ENCODE peak calls at places on chromosomes 5 and 9, in six cellular contexts. J, T, P, H, M and K are unnamed samples.

GRCh38 chr9:31854187-31854586 is 530.3 kb upstream of the ACO1 start:
- DNase-seq in H (no peak), T (no peak), M (no peak), J (no peak), P (no peak), K (no peak)

GRCh38 chr5:94288937-94289336 is 329.5 kb downstream of the KIAA0825 start:
- DNase-seq in P (no peak), T (no peak), M (no peak), J (peak), H (no peak), K (no peak)

GRCh38 chr5:35990941-35991592 is at the start of gene UGT3A1:
- DNase-seq in M (no peak), H (no peak), P (no peak), J (no peak), T (no peak), K (no peak)

GRCh38 chr9:86669442-86669841 is 277.9 kb downstream of the GAS1 start:
- DNase-seq in J (no peak), T (no peak), M (no peak), H (no peak), P (no peak), K (no peak)

GRCh38 chr9:93098236-93098946 is 2.4 kb downstream of the CARD19 start:
- DNase-seq in J (peak), H (peak), P (peak), M (peak), T (peak), K (peak)

GRCh38 chr5:88425124-88425523 is 156.5 kb upstream of the TMEM161B start:
- DNase-seq in T (no peak), M (no peak), H (no peak), J (no peak), P (no peak), K (no peak)

GRCh38 chr9:83980395-83981125 is at the start of gene RMI1:
- DNase-seq in M (peak), J (peak), P (peak), H (peak), T (peak), K (peak)

GRCh38 chr9:83362341-83362995 is 175.7 kb downstream of the FRMD3 start:
- DNase-seq in J (no peak), P (no peak), T (no peak), H (no peak), M (no peak), K (no peak)

GRCh38 chr9:2317591-2317990 is 302.4 kb downstream of the SMARCA2 start:
- DNase-seq in H (no peak), M (no peak), T (no peak), J (no peak), P (no peak), K (no peak)

GRCh38 chr5:128341056-128341455 is 197.0 kb downstream of the FBN2 start:
- DNase-seq in H (no peak), T (no peak), J (no peak), P (no peak), M (no peak), K (no peak)

GRCh38 chr5:139638090-139638735 is 9.9 kb upstream of the CXXC5 start:
- DNase-seq in J (no peak), M (peak), H (peak), T (peak), P (peak), K (peak)
- H3K4me3 ChIP-seq in J (peak), M (no peak), H (peak), T (peak), P (no peak), K (peak)

DNA sequence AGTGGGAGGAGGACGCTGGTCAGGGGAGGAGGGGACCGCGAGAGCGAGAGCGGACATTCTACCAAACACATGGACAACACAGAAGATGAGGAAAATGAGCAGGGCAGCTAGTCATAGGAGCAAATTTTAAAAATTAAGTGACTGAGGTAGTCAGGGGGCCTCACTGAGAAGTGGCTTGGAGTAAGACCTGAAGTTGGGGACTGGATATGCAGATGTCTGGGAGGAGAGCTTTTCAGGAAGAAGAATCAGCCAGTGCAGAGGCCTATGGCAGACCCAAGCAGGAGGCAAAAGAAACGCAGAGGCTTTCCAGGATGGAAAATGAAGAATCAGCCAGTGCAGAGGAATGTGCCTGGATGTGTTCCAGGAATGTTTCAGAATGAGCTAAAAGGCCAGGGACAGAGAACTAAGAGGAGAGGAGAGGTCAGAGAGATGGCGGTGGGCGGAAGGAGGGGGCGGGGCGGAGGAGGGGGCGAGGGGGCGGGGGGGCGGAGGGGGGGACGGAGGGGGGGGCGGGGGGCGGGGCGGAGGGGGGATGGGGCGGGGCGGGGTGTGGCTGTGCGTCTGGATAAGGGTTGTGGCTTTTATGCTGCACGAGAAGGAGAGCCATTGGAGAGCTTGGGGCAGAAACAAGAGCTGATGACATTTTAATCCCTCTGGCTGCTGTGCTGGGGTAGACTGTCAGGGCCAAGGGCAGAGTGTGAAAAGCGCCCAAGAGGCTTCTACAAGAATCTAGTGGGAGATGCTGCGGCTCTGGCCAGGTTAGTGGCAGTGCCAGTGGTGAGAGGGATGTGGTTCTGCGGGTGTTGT is 129.6 kb downstream of the KCNIP1 start:
- DNase-seq in M (no peak), J (peak), H (peak), P (peak), T (peak), K (no peak)
- TF ChIP-seq CTCF in M (no peak), J (no peak), H (no peak), P (no peak), T (no peak), K (no peak)

DNA sequence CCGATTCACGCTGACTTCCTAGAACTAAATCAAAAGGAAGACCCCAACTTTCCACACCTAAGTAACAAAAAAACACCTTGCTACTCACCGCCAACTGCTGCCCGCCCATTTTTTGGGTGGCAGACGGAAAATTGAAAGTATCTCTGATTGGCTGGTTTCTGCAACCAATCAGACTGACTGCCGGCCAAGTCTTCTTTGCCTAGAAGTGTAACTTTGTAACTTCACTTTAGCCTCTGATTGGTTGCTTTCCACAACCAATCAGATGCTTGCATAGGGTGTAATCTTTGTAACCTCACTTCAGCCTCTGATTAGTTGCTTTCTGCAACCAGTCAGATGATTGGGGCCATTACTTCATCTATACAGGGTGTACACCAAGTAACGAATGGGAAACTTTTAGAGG is 42.6 kb upstream of the ANKH start:
- DNase-seq in H (no peak), P (no peak), J (no peak), T (no peak), M (no peak), K (no peak)
- H3K4me3 ChIP-seq in H (no peak), P (no peak), J (no peak), T (no peak), M (no peak), K (no peak)

GRCh38 chr5:175444905-175445456 is 999 bp upstream of the DRD1 start:
- DNase-seq in M (no peak), J (no peak), T (no peak), H (no peak), P (no peak), K (no peak)
- TF ChIP-seq CTCF in M (peak), J (no peak), T (no peak), H (no peak), P (no peak), K (no peak)

DNA sequence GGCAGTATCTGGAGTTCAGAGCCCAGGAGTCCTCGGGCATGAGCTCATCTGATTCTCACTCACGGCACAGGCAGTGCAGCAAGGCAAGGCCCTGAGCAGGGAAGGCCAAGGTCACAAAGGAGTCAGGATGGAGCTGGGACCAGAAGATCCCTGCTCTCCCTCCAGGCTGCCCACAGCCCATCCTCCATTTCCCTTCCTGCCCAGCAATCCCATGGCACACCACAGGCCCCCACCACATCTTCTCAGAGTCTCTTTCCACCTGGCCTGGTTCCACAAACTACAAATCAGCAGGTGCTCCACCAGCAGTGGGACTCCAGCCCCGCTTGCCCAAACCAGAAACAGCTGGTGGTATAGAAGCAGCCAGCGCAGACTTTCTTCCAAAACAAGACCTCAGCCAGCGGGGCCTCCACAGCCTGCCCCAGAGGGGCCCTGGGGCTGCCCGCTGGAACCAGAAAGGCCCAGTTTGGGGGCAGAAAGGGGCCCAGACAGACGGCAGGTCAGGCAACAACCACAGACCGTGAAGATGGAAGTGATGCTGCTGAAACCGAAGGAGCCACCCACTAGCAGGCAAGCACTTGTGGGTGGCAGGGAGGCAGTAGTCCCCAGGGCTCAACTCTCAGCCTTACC is 12.2 kb downstream of the TNIP1 start:
- DNase-seq in J (no peak), H (peak), M (no peak), P (no peak), T (peak), K (peak)
- H3K4me3 ChIP-seq in J (no peak), H (no peak), M (no peak), P (no peak), T (peak), K (peak)

GRCh38 chr9:35755071-35755470 is 995 bp upstream of the MSMP start:
- DNase-seq in J (no peak), T (no peak), M (no peak), H (no peak), P (no peak), K (no peak)

GRCh38 chr9:35754264-35754663 is at the start of gene MSMP:
- DNase-seq in H (no peak), M (no peak), T (no peak), J (no peak), P (no peak), K (no peak)

GRCh38 chr9:35756743-35757526 is 2.9 kb upstream of the MSMP start:
- DNase-seq in T (peak), H (peak), M (peak), J (no peak), P (peak), K (peak)

GRCh38 chr9:35757527-35758275 is 3.6 kb upstream of the MSMP start:
- DNase-seq in P (no peak), M (no peak), H (no peak), T (no peak), J (no peak), K (no peak)

DNA sequence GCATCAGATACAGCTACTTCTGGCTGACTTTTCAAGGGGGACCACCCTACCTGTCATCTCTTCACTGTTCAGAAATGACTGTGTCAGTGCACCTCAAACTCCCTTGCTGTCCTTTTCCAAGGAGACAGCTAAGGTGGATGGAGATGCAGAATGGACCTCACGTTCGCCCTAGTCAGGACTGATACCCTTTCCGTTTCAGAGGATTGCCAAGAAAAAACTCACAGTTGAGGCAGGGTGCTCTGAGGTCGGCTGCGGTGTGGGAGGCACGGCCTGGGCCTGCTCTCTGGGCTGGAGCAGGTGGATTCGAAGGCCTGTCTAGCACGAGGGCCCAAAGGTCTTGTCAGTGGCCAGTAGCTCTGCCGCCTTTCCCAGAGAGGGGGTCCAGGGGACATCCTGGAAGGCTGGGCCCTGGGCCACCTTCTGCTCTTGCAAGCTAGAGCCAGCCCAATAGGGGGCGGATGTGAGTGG is 2.2 kb upstream of the MSMP start:
- DNase-seq in H (peak), P (no peak), J (no peak), T (peak), M (peak), K (no peak)
- TF ChIP-seq CTCF in H (peak), P (no peak), J (peak), T (peak), M (peak), K (peak)

GRCh38 chr5:150252489-150252888 is 37.1 kb downstream of the CAMK2A start:
- DNase-seq in M (no peak), T (no peak), H (no peak), P (no peak), J (no peak), K (no peak)
- H3K4me3 ChIP-seq in M (no peak), T (no peak), H (no peak), P (no peak), J (no peak), K (no peak)

DNA sequence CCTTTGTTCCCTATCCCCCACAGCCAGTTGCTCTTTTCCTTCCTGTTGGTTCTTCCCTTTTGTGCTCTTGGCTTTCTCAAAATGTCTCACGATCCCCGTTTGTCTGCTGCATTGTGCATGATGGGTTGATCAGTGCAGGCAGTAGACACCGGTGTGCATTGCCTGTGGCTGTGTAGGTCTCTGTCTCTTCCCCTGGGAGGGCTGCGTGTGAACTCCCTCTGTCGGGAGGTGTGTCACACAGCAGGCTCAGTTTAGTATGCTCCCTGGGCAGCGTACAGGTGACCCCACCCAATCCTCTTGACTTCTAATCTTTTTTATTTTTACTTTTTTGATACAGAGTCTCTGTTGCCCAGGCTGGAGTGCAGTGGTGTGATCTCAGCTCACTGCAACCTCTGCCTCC is 265.3 kb downstream of the FSTL4 start:
- DNase-seq in P (no peak), T (no peak), J (no peak), H (no peak), M (no peak), K (peak)
- TF ChIP-seq CTCF in P (no peak), T (no peak), J (no peak), H (no peak), M (no peak), K (peak)

GRCh38 chr9:134025606-134026541 is 593 bp downstream of the BRD3OS start:
- DNase-seq in T (peak), H (peak), P (no peak), J (peak), M (peak), K (peak)

GRCh38 chr9:134027561-134027960 is 2.3 kb downstream of the BRD3OS start:
- DNase-seq in H (no peak), M (no peak), J (no peak), T (no peak), P (no peak), K (no peak)

GRCh38 chr9:134026981-134027380 is 1.7 kb downstream of the BRD3OS start:
- DNase-seq in T (no peak), P (no peak), M (no peak), J (no peak), H (no peak), K (no peak)

GRCh38 chr9:134028076-134028475 is 2.8 kb downstream of the BRD3OS start:
- DNase-seq in P (no peak), M (no peak), J (no peak), T (no peak), H (no peak), K (no peak)

DNA sequence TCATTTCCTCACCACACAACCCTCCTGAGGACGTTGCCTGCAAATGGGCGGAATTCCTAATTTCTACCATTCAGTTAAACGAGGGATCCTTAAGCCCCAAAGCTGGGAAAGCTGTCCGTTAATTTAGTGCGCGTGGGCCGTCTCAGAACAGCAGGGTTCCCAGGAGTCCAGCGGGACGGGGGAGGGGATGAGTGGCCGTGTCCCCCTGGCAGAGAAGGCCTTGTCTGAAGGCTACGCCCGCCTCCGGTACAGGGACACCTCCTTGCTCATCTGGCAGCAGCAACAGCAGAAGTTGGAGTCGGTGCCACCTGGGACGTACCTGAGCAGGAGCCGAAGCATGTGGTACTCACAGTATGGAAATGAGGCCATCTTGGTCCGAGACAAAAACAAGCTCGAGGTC is 1.3 kb downstream of the BRD3OS start:
- DNase-seq in P (no peak), H (peak), M (peak), J (no peak), T (no peak), K (no peak)
- H3K4me3 ChIP-seq in P (no peak), H (no peak), M (no peak), J (no peak), T (no peak), K (no peak)